ENCODE peak calls at places on chromosomes 2 and 18, in four cellular contexts. F is CD4-positive, alpha-beta T cell; O is neural progenitor cell; I is NCI-H1694. A is an unnamed sample.

GRCh38 chr18:32759768-32760167 is 13.1 kb downstream of the KLHL14 start:
- DNase-seq in O (no peak), F (no peak), I (no peak), A (no peak)

GRCh38 chr18:23593720-23594119 is 7.4 kb upstream of the NPC1 start:
- DNase-seq in I (no peak), O (no peak), F (no peak), A (no peak)

GRCh38 chr18:3593904-3594759 is 144.2 kb downstream of the TGIF1 start:
- DNase-seq in O (peak), F (peak), I (peak), A (peak)

GRCh38 chr2:131426727-131427126 is 49.2 kb upstream of the TUBA3D start:
- DNase-seq in F (no peak), I (no peak), O (no peak), A (no peak)

GRCh38 chr2:38734299-38735058 is 16.7 kb downstream of the SRSF7 start:
- DNase-seq in F (no peak), O (no peak), I (no peak), A (no peak)

GRCh38 chr2:120919771-120920437 is 184.2 kb downstream of the GLI2 start:
- DNase-seq in F (no peak), O (no peak), I (no peak), A (peak)

GRCh38 chr2:105442056-105442455 is 43.2 kb upstream of the FHL2 start:
- DNase-seq in O (no peak), F (no peak), I (no peak), A (no peak)

GRCh38 chr2:88265352-88265960 is 95.3 kb downstream of the THNSL2 start:
- DNase-seq in O (no peak), I (no peak), F (no peak), A (no peak)

GRCh38 chr2:155703917-155704316 is 628.6 kb downstream of the NR4A2 start:
- DNase-seq in O (no peak), F (no peak), I (no peak), A (no peak)

GRCh38 chr18:36355511-36355910 is 58.0 kb downstream of the FHOD3 start:
- DNase-seq in F (no peak), O (no peak), I (no peak), A (no peak)

GRCh38 chr2:12884713-12885282 is 168.1 kb downstream of the TRIB2 start:
- DNase-seq in F (no peak), O (no peak), I (no peak), A (peak)

GRCh38 chr2:65612654-65613053 is 180.3 kb upstream of the SPRED2 start:
- DNase-seq in O (no peak), I (peak), F (no peak), A (no peak)

GRCh38 chr2:128596453-128597430 is 278.1 kb upstream of the HS6ST1 start:
- DNase-seq in O (no peak), F (no peak), I (no peak), A (peak)

GRCh38 chr2:177758591-177759371 is 313.8 kb downstream of the PDE11A start:
- DNase-seq in I (peak), F (no peak), O (peak), A (no peak)

GRCh38 chr2:634041-634440 is 43.2 kb downstream of the TMEM18 start:
- DNase-seq in F (no peak), I (no peak), O (no peak), A (no peak)

GRCh38 chr2:96537066-96537733 is 648 bp downstream of the ARID5A start:
- DNase-seq in F (peak), O (peak), I (no peak), A (peak)

GRCh38 chr18:27996792-27997191 is 180.1 kb downstream of the CDH2 start:
- DNase-seq in F (no peak), I (no peak), O (no peak), A (no peak)

GRCh38 chr18:48300463-48300961 is 108.7 kb downstream of the ZBTB7C start:
- DNase-seq in I (no peak), O (peak), F (no peak), A (peak)

GRCh38 chr18:9103488-9103887 is 989 bp downstream of the NDUFV2 start:
- DNase-seq in I (no peak), F (no peak), O (no peak), A (no peak)

GRCh38 chr2:152222975-152223638 is 47.5 kb upstream of the STAM2 start:
- DNase-seq in F (no peak), I (peak), O (peak), A (peak)

GRCh38 chr2:81396417-81397019 is 1092.0 kb upstream of the LRRTM1 start:
- DNase-seq in F (no peak), I (no peak), O (no peak), A (no peak)

GRCh38 chr18:10526211-10526949 is 553 bp downstream of the NAPG start:
- DNase-seq in F (peak), I (no peak), O (peak), A (peak)

GRCh38 chr2:134021830-134022524 is 231.9 kb upstream of the MGAT5 start:
- DNase-seq in O (no peak), F (no peak), I (no peak), A (no peak)

GRCh38 chr2:101305044-101305443 is 3.5 kb downstream of the RNF149 start:
- DNase-seq in F (no peak), I (no peak), O (no peak), A (no peak)